ENCODE peak calls at places on chromosomes 11 and 22, in six cellular contexts. B is H9, J is IMR-90, N is mesenchymal stem cell, H is trophoblast cell, O is H1. F is an unnamed sample.

GRCh38 chr11:18393581-18394299 is 623 bp upstream of the LDHA start:
- DNase-seq in B (no peak), J (no peak), N (no peak), H (no peak), O (no peak), F (no peak)

GRCh38 chr11:104957280-104957679 is 11.1 kb downstream of the CASP4 start:
- DNase-seq in B (no peak), J (peak), N (no peak), H (no peak), O (no peak), F (no peak)

GRCh38 chr11:104572279-104572678 is 326.0 kb downstream of the CASP12 start:
- DNase-seq in B (no peak), J (peak), N (no peak), H (no peak), O (no peak), F (no peak)

GRCh38 chr11:132631956-132632355 is 900.3 kb downstream of the OPCML start:
- DNase-seq in B (no peak), J (peak), N (peak), H (no peak), O (no peak), F (no peak)

GRCh38 chr22:42074153-42074750 is at the start of gene PHETA2:
- DNase-seq in B (peak), J (peak), N (no peak), H (peak), O (peak), F (no peak)

GRCh38 chr11:97461934-97462333 is 1072.1 kb downstream of the JRKL start:
- DNase-seq in B (no peak), J (no peak), N (no peak), H (no peak), O (no peak), F (no peak)

GRCh38 chr11:92401507-92401906 is 176.9 kb downstream of the FAT3 start:
- DNase-seq in B (no peak), J (no peak), N (no peak), H (no peak), O (no peak), F (peak)

GRCh38 chr11:45606514-45607024 is 58.9 kb downstream of the CHST1 start:
- DNase-seq in B (peak), J (no peak), N (no peak), H (no peak), O (peak), F (peak)

GRCh38 chr11:18956630-18957029 is 17.4 kb upstream of the MRGPRX1 start:
- DNase-seq in B (no peak), J (no peak), N (no peak), H (no peak), O (no peak), F (no peak)

GRCh38 chr11:77633856-77634425 is 3.7 kb downstream of the CLNS1A start:
- DNase-seq in B (no peak), J (no peak), N (no peak), H (no peak), O (no peak), F (no peak)

GRCh38 chr22:46355996-46356471 is 20.5 kb downstream of the TRMU start:
- DNase-seq in B (no peak), J (no peak), N (no peak), H (no peak), O (no peak), F (no peak)

GRCh38 chr11:64826578-64827450 is 16.5 kb upstream of the MEN1 start:
- DNase-seq in B (peak), J (no peak), N (no peak), H (no peak), O (peak), F (no peak)

GRCh38 chr11:18836415-18836814 is 44.8 kb upstream of the PTPN5 start:
- DNase-seq in B (no peak), J (no peak), N (peak), H (no peak), O (no peak), F (no peak)

GRCh38 chr22:49763696-49764095 is 64.0 kb downstream of the BRD1 start:
- DNase-seq in B (no peak), J (no peak), N (no peak), H (no peak), O (no peak), F (no peak)

GRCh38 chr22:26751217-26751616 is 93.8 kb downstream of the MIAT start:
- DNase-seq in B (peak), J (no peak), N (peak), H (no peak), O (peak), F (peak)

GRCh38 chr11:12106101-12106500 is 4.3 kb upstream of the MICAL2 start:
- DNase-seq in B (no peak), J (no peak), N (no peak), H (no peak), O (no peak), F (no peak)

GRCh38 chr22:40875111-40875510 is 13.2 kb upstream of the DNAJB7 start:
- DNase-seq in B (no peak), J (no peak), N (no peak), H (peak), O (no peak), F (no peak)

GRCh38 chr11:64372802-64373597 is 14.0 kb downstream of the RPS6KA4 start:
- DNase-seq in B (peak), J (no peak), N (no peak), H (peak), O (peak), F (no peak)

GRCh38 chr11:94417386-94417987 is 16.3 kb upstream of the GPR83 start:
- DNase-seq in B (no peak), J (peak), N (peak), H (no peak), O (no peak), F (no peak)

GRCh38 chr22:29308791-29309262 is 2.4 kb downstream of the GAS2L1 start:
- DNase-seq in B (no peak), J (peak), N (peak), H (no peak), O (peak), F (no peak)

GRCh38 chr22:19791894-19792293 is 31.3 kb downstream of the TBX1 start:
- DNase-seq in B (no peak), J (no peak), N (no peak), H (no peak), O (no peak), F (no peak)

GRCh38 chr22:19791243-19791642 is 30.7 kb downstream of the TBX1 start:
- DNase-seq in B (no peak), J (no peak), N (no peak), H (no peak), O (no peak), F (no peak)

GRCh38 chr22:19793656-19794310 is 33.2 kb downstream of the TBX1 start:
- DNase-seq in B (no peak), J (no peak), N (no peak), H (peak), O (no peak), F (no peak)

GRCh38 chr22:19795617-19796008 is 35.0 kb downstream of the TBX1 start:
- DNase-seq in B (no peak), J (peak), N (no peak), H (no peak), O (no peak), F (no peak)

DNA sequence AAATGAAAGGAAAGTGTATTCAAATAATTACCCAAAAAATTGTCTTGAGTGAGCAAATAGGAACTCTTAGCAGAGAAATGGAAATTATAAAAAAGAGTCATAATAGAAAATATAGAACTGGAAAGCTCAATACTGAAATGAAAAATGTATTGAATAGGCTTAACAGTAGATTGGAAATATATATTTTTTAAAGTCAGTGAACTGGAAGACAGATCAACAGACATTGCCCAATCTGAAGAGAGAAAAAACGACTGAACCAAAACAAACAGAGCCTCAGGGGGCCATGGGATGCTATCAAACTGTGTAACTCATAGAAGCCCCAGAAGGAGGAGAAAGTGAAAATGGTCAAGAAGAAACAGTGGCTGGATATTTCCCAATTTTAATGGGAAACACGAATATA is 32.6 kb downstream of the TBX1 start:
- DNase-seq in B (no peak), J (no peak), N (no peak), H (no peak), O (no peak), F (no peak)
- H3K27ac ChIP-seq in B (no peak), J (no peak), N (no peak), H (no peak), O (no peak), F (no peak)

GRCh38 chr11:129225190-129225589 is 33.1 kb upstream of the ARHGAP32 start:
- DNase-seq in B (no peak), J (peak), N (peak), H (no peak), O (no peak), F (no peak)

GRCh38 chr11:129222158-129222557 is 30.0 kb upstream of the ARHGAP32 start:
- DNase-seq in B (no peak), J (no peak), N (no peak), H (no peak), O (no peak), F (no peak)

GRCh38 chr11:129223260-129223659 is 31.1 kb upstream of the ARHGAP32 start:
- DNase-seq in B (no peak), J (no peak), N (peak), H (no peak), O (no peak), F (no peak)

GRCh38 chr11:129224538-129224937 is 32.4 kb upstream of the ARHGAP32 start:
- DNase-seq in B (no peak), J (no peak), N (no peak), H (no peak), O (no peak), F (no peak)

DNA sequence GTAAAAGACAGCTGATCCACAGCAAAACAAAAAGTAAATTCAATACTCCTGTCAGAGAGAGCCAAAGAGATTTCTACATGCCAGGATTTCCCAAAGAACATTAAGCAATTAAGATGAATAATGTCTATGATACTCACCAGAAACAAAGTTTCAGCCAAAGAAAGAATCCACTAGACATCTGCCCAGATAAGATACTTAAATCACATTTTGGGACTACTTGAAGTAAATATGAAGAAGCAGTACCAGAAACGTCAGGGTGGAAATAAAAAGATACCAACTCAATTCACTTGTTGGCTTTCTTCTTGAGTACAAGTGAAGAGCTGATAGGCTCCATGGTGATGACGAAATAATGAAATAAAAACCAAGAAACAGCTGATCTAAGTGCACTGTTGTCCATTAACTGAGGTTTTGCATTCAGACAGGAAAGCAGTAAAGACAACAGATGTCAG is 31.6 kb upstream of the ARHGAP32 start:
- DNase-seq in B (no peak), J (peak), N (peak), H (no peak), O (no peak), F (no peak)
- H3K14ac ChIP-seq in B (no peak), J (no peak), N (no peak), H (no peak), O (no peak), F (no peak)

GRCh38 chr22:20173720-20174119 is 22.9 kb upstream of the CCDC188 start:
- DNase-seq in B (no peak), J (no peak), N (no peak), H (no peak), O (no peak), F (no peak)
- H2AFZ ChIP-seq in B (no peak), J (no peak), N (no peak), H (no peak), O (no peak), F (no peak)

DNA sequence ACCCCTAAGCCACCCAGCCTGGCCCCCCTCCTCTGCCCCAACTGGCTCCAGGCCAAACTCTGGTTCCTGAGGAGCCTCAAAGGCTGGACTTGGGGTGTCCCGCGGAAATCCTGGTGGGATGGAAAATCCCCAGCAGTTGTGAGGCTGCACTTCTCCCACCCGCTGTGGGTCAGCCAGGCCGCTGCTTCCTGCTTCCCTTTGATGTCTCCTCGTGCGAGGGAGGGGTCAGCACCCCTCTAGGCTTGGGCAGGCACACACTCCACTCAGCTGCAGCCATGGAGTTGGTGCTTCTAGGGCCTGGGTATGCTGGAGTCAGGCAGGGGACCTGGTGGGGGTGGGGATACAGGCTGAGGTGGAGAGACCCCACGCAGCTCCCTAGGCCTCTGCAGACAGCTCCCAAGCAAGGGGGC is 12.0 kb downstream of the KCNQ1OT1 start:
- DNase-seq in B (peak), J (no peak), N (no peak), H (no peak), O (no peak), F (no peak)
- H3K27ac ChIP-seq in B (no peak), J (no peak), N (no peak), H (no peak), O (no peak), F (no peak)

DNA sequence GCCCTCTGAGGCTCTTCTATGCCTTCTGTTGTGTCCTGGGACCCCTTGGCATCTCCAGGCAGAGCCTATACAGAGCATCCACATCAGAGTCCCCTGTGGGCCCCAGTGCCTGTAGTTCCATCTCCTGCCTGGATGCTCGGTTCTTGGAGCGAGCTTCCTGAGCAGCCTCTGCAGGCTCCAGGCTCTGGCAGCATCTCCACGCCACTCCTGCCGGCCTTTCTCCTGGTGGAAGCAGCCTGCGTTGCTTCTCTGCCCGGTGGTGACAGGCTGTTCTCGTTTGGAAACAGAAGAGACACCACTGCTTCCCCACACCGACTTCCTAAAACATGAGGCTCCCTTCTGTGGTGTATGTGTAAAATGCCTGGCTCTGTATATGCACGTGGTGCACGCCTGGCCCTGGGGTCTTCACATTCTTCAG is 52.8 kb downstream of the BCR start:
- DNase-seq in B (peak), J (no peak), N (no peak), H (no peak), O (no peak), F (no peak)
- H3K14ac ChIP-seq in B (no peak), J (no peak), N (no peak), H (no peak), O (no peak), F (no peak)

GRCh38 chr11:99988105-99988907 is 698.8 kb upstream of the ARHGAP42 start:
- DNase-seq in B (no peak), J (no peak), N (peak), H (no peak), O (no peak), F (no peak)
- H2AFZ ChIP-seq in B (no peak), J (no peak), N (no peak), H (no peak), O (peak), F (no peak)

GRCh38 chr11:86476109-86476861 is 101.6 kb downstream of the CCDC81 start:
- DNase-seq in B (no peak), J (peak), N (peak), H (no peak), O (no peak), F (no peak)
- H3K27ac ChIP-seq in B (no peak), J (no peak), N (no peak), H (no peak), O (no peak), F (no peak)

GRCh38 chr11:76008474-76008873 is 193.5 kb downstream of the UVRAG start:
- DNase-seq in B (no peak), J (peak), N (peak), H (no peak), O (no peak), F (no peak)
- H3K14ac ChIP-seq in B (no peak), J (no peak), N (no peak), H (no peak), O (no peak), F (no peak)